ENCODE peak calls at places on chromosome 11, in four cellular contexts. B is A172, I is kidney glomerular epithelial cell, R is activated T-cell treated with anti-CD3 and anti-CD28 coated beads for 4 hours. F is an unnamed sample.

GRCh38 chr11:117953029-117953671 is 23.9 kb upstream of the TMPRSS13 start:
- DNase-seq in B (no peak), I (no peak), R (no peak), F (no peak)

GRCh38 chr11:9091044-9091936 is at the start of gene SCUBE2:
- DNase-seq in B (no peak), I (no peak), R (no peak), F (no peak)

GRCh38 chr11:115501504-115501894 is 2.7 kb downstream of the CADM1 start:
- DNase-seq in B (no peak), I (no peak), R (no peak), F (no peak)

GRCh38 chr11:90510839-90511238 is 288.0 kb upstream of the CHORDC1 start:
- DNase-seq in B (no peak), I (no peak), R (no peak), F (no peak)

GRCh38 chr11:130796828-130797227 is 119.5 kb downstream of the SNX19 start:
- DNase-seq in B (no peak), I (no peak), R (no peak), F (no peak)

GRCh38 chr11:102776454-102776853 is 4.0 kb downstream of the MMP10 start:
- DNase-seq in B (no peak), I (no peak), R (no peak), F (no peak)

GRCh38 chr11:124724854-124725718 is 14.7 kb upstream of the NRGN start:
- DNase-seq in B (no peak), I (no peak), R (no peak), F (no peak)

GRCh38 chr11:133718238-133718637 is 127.1 kb downstream of the SPATA19 start:
- DNase-seq in B (no peak), I (no peak), R (no peak), F (no peak)

F was measured in posterior cingulate gyrus.